ENCODE peak calls at places on chromosomes 16 and 17, in six cellular contexts. I is RPMI8226, D is upper lobe of right lung, T is activated B cell treated with CpG ODN at 0.5 μM for 24 hours, E is NCI-H1930, V is GDM1. P is an unnamed sample.

GRCh38 chr17:72361892-72362291 is 241.1 kb downstream of the SOX9 start:
- DNase-seq in I (no peak), D (no peak), T (no peak), E (no peak), V (no peak), P (no peak)

GRCh38 chr17:67058036-67058435 is 13.7 kb downstream of the CACNG1 start:
- DNase-seq in I (no peak), D (no peak), T (no peak), E (no peak), V (no peak), P (no peak)

GRCh38 chr17:78121801-78122220 is 6.7 kb downstream of the TMC6 start:
- DNase-seq in I (no peak), D (no peak), T (peak), E (no peak), V (no peak), P (no peak)

GRCh38 chr16:67613808-67614207 is 31.1 kb upstream of the CARMIL2 start:
- DNase-seq in I (peak), D (no peak), T (no peak), E (no peak), V (no peak), P (peak)

GRCh38 chr17:36529121-36529520 is 5.5 kb downstream of the MYO19 start:
- DNase-seq in I (no peak), D (no peak), T (no peak), E (no peak), V (no peak), P (no peak)

GRCh38 chr16:17235147-17235817 is 235.5 kb downstream of the XYLT1 start:
- DNase-seq in I (no peak), D (no peak), T (no peak), E (no peak), V (peak), P (no peak)

GRCh38 chr17:42010898-42011516 is 6.2 kb downstream of the DNAJC7 start:
- DNase-seq in I (no peak), D (no peak), T (no peak), E (no peak), V (no peak), P (no peak)

GRCh38 chr16:67260426-67261063 is 11.8 kb downstream of the SLC9A5 start:
- DNase-seq in I (peak), D (no peak), T (no peak), E (peak), V (peak), P (peak)

GRCh38 chr16:84876873-84877606 is 57.3 kb downstream of the CRISPLD2 start:
- DNase-seq in I (no peak), D (no peak), T (no peak), E (no peak), V (no peak), P (no peak)

GRCh38 chr16:879986-880385 is 79.5 kb upstream of the GNG13 start:
- DNase-seq in I (no peak), D (no peak), T (no peak), E (no peak), V (no peak), P (peak)

GRCh38 chr17:77106874-77107358 is 33.9 kb upstream of the SEC14L1 start:
- DNase-seq in I (no peak), D (no peak), T (no peak), E (no peak), V (no peak), P (no peak)

GRCh38 chr16:1183235-1183907 is 30.5 kb downstream of the CACNA1H start:
- DNase-seq in I (peak), D (no peak), T (no peak), E (no peak), V (no peak), P (peak)